ENCODE peak calls at places on chromosomes 13 and 19, in five cellular contexts. One of them, this sample, is unnamed.

GRCh38 chr13:110499621-110500281 is 61.8 kb downstream of the RAB20 start:
- DNase-seq in AG04450: no peak
- DNase-seq in mucosa of descending colon: no peak
- DNase-seq in adrenal gland: no peak
- DNase-seq in left lung: no peak
- DNase-seq in this sample: peak

GRCh38 chr13:42658019-42658418 is 84.1 kb downstream of the TNFSF11 start:
- DNase-seq in mucosa of descending colon: no peak
- DNase-seq in adrenal gland: no peak
- DNase-seq in left lung: no peak
- DNase-seq in AG04450: no peak
- DNase-seq in this sample: no peak

GRCh38 chr19:40521276-40521675 is 54.5 kb downstream of the SPTBN4 start:
- DNase-seq in adrenal gland: no peak
- DNase-seq in AG04450: no peak
- DNase-seq in mucosa of descending colon: no peak
- DNase-seq in left lung: no peak
- DNase-seq in this sample: peak

GRCh38 chr19:3506384-3507340 is 551 bp downstream of the FZR1 start:
- DNase-seq in AG04450: no peak
- DNase-seq in left lung: peak
- DNase-seq in mucosa of descending colon: peak
- DNase-seq in adrenal gland: peak
- DNase-seq in this sample: no peak

GRCh38 chr19:993831-994393 is 6.3 kb upstream of the GRIN3B start:
- DNase-seq in adrenal gland: no peak
- DNase-seq in mucosa of descending colon: no peak
- DNase-seq in left lung: no peak
- DNase-seq in AG04450: no peak
- DNase-seq in this sample: no peak

GRCh38 chr19:15680923-15681322 is 8.0 kb downstream of the CYP4F12 start:
- DNase-seq in mucosa of descending colon: no peak
- DNase-seq in adrenal gland: no peak
- DNase-seq in AG04450: no peak
- DNase-seq in left lung: no peak
- DNase-seq in this sample: no peak

GRCh38 chr19:56253737-56254136 is 18.8 kb upstream of the EDDM13 start:
- DNase-seq in mucosa of descending colon: no peak
- DNase-seq in AG04450: peak
- DNase-seq in adrenal gland: no peak
- DNase-seq in left lung: no peak
- DNase-seq in this sample: peak

GRCh38 chr13:30415430-30416030 is 6.8 kb upstream of the UBE2L5 start:
- DNase-seq in adrenal gland: no peak
- DNase-seq in AG04450: no peak
- DNase-seq in left lung: no peak
- DNase-seq in mucosa of descending colon: no peak
- DNase-seq in this sample: no peak

GRCh38 chr13:28583661-28584091 is 75.3 kb upstream of the POMP start:
- DNase-seq in left lung: no peak
- DNase-seq in mucosa of descending colon: no peak
- DNase-seq in AG04450: no peak
- DNase-seq in adrenal gland: no peak
- DNase-seq in this sample: no peak

GRCh38 chr19:48837081-48837524 is 812 bp upstream of the HSD17B14 start:
- DNase-seq in mucosa of descending colon: peak
- DNase-seq in adrenal gland: peak
- DNase-seq in left lung: peak
- DNase-seq in AG04450: no peak
- DNase-seq in this sample: peak

GRCh38 chr19:4556574-4557185 is 2.8 kb downstream of the SEMA6B start:
- DNase-seq in adrenal gland: peak
- DNase-seq in left lung: no peak
- DNase-seq in mucosa of descending colon: peak
- DNase-seq in AG04450: no peak
- DNase-seq in this sample: no peak

GRCh38 chr19:46394398-46394797 is 19.0 kb downstream of the CCDC8 start:
- DNase-seq in AG04450: no peak
- DNase-seq in mucosa of descending colon: peak
- DNase-seq in adrenal gland: no peak
- DNase-seq in left lung: peak
- DNase-seq in this sample: no peak

DNA sequence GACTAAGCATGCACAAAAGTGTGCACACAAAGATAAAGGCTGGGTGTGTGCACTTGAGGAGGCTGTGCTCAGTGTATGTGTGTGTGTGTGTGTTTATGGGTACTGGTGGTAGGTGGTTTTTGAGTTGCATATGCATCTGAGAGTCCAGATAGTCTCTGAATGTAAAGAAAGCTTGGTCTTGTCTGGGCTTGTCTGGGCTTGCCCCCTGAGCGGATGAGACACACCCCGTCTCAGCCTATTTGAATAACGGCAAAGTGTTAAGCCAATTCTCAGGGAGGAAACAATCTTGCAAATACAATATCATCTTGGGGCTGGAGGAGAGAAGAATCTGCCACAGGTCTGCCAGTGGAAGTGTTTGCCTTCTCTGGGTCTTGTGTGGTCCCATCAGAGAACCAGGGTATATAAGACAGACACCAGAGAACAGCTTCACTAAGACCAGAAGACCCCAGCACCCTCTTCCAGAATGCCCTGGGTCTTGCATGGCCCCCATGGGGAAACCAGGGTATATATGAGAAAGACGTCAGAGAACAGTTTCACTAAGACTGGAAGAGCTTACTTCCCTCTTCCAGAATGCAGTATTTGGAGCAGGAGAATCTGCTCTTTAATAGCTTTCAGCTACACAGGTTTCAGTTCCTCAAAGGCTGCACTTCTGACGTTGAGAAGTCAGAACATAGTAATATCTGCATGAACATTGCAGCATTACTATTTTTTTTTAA is 13.4 kb downstream of the CD70 start:
- DNase-seq in left lung: no peak
- DNase-seq in AG04450: no peak
- DNase-seq in mucosa of descending colon: no peak
- DNase-seq in adrenal gland: no peak
- DNase-seq in this sample: no peak
- TF ChIP-seq CTCF in left lung: no peak
- TF ChIP-seq CTCF in AG04450: no peak
- TF ChIP-seq CTCF in mucosa of descending colon: no peak
- TF ChIP-seq CTCF in adrenal gland: no peak
- TF ChIP-seq CTCF in this sample: no peak

GRCh38 chr19:33906578-33907335 is 110.1 kb downstream of the KCTD15 start:
- DNase-seq in adrenal gland: no peak
- DNase-seq in AG04450: no peak
- DNase-seq in left lung: no peak
- DNase-seq in mucosa of descending colon: peak
- DNase-seq in this sample: no peak
- H3K4me3 ChIP-seq in adrenal gland: no peak
- H3K4me3 ChIP-seq in AG04450: no peak
- H3K4me3 ChIP-seq in left lung: peak
- H3K4me3 ChIP-seq in mucosa of descending colon: no peak
- H3K4me3 ChIP-seq in this sample: no peak

DNA sequence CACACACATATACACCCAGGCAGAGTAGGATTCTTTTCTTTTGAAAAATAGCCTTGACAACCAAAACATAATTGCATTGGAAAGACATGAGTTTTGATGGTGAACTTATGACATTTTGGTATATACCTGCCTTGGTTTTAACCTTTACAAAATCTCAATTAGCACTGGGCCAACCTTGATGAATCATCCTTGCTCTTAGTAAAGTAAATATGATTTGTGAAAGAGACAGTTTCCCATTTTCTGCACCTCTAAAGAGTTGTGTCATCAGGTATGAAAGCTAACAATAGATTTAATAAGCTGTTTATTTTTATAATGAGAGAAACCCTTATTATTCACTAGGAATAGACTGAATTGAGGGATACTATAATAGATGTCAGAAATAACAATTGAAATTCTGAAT is 15.7 kb upstream of the ENOX1 start:
- DNase-seq in AG04450: no peak
- DNase-seq in mucosa of descending colon: no peak
- DNase-seq in adrenal gland: no peak
- DNase-seq in left lung: no peak
- DNase-seq in this sample: no peak
- TF ChIP-seq CTCF in AG04450: no peak
- TF ChIP-seq CTCF in mucosa of descending colon: no peak
- TF ChIP-seq CTCF in adrenal gland: no peak
- TF ChIP-seq CTCF in left lung: no peak
- TF ChIP-seq CTCF in this sample: no peak

GRCh38 chr19:38376576-38376975 is 2.2 kb downstream of the PSMD8 start:
- DNase-seq in mucosa of descending colon: no peak
- DNase-seq in adrenal gland: no peak
- DNase-seq in left lung: no peak
- DNase-seq in AG04450: no peak
- DNase-seq in this sample: no peak
- H3K4me3 ChIP-seq in mucosa of descending colon: no peak
- H3K4me3 ChIP-seq in adrenal gland: no peak
- H3K4me3 ChIP-seq in left lung: peak
- H3K4me3 ChIP-seq in AG04450: peak
- H3K4me3 ChIP-seq in this sample: no peak

DNA sequence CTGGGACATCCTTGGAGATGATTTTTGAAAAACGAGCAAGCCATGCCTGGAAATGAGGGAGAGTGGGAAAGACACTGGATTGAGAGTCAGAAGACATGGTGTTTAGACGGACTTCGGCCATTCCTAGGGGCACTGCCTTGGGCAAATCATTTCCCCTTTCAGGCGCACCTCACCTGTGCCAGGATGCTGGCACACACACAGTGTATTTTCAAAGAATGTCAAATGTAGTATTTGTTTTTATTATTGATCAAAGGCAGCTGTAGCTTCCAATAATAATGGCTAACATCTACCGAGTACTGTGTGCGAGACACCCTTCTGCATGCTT is 485.2 kb downstream of the UQCRFS1 start:
- DNase-seq in AG04450: no peak
- DNase-seq in adrenal gland: no peak
- DNase-seq in mucosa of descending colon: no peak
- DNase-seq in left lung: no peak
- DNase-seq in this sample: no peak
- TF ChIP-seq CTCF in AG04450: no peak
- TF ChIP-seq CTCF in adrenal gland: no peak
- TF ChIP-seq CTCF in mucosa of descending colon: no peak
- TF ChIP-seq CTCF in left lung: no peak
- TF ChIP-seq CTCF in this sample: no peak

GRCh38 chr13:105142556-105142955 is 1392.9 kb downstream of the EFNB2 start:
- DNase-seq in adrenal gland: no peak
- DNase-seq in left lung: no peak
- DNase-seq in mucosa of descending colon: no peak
- DNase-seq in AG04450: no peak
- DNase-seq in this sample: no peak

GRCh38 chr13:105135852-105136251 is 1399.6 kb downstream of the EFNB2 start:
- DNase-seq in left lung: no peak
- DNase-seq in AG04450: no peak
- DNase-seq in mucosa of descending colon: no peak
- DNase-seq in adrenal gland: no peak
- DNase-seq in this sample: no peak

GRCh38 chr13:105139380-105140285 is 1395.8 kb downstream of the EFNB2 start:
- DNase-seq in mucosa of descending colon: peak
- DNase-seq in AG04450: no peak
- DNase-seq in adrenal gland: peak
- DNase-seq in left lung: peak
- DNase-seq in this sample: no peak

GRCh38 chr13:105144020-105144419 is 1391.4 kb downstream of the EFNB2 start:
- DNase-seq in AG04450: no peak
- DNase-seq in mucosa of descending colon: no peak
- DNase-seq in adrenal gland: no peak
- DNase-seq in left lung: no peak
- DNase-seq in this sample: no peak

GRCh38 chr13:105139048-105139379 is 1396.4 kb downstream of the EFNB2 start:
- DNase-seq in mucosa of descending colon: no peak
- DNase-seq in left lung: no peak
- DNase-seq in AG04450: no peak
- DNase-seq in adrenal gland: no peak
- DNase-seq in this sample: no peak
- H3K4me3 ChIP-seq in mucosa of descending colon: no peak
- H3K4me3 ChIP-seq in left lung: peak
- H3K4me3 ChIP-seq in AG04450: no peak
- H3K4me3 ChIP-seq in adrenal gland: no peak
- H3K4me3 ChIP-seq in this sample: no peak

DNA sequence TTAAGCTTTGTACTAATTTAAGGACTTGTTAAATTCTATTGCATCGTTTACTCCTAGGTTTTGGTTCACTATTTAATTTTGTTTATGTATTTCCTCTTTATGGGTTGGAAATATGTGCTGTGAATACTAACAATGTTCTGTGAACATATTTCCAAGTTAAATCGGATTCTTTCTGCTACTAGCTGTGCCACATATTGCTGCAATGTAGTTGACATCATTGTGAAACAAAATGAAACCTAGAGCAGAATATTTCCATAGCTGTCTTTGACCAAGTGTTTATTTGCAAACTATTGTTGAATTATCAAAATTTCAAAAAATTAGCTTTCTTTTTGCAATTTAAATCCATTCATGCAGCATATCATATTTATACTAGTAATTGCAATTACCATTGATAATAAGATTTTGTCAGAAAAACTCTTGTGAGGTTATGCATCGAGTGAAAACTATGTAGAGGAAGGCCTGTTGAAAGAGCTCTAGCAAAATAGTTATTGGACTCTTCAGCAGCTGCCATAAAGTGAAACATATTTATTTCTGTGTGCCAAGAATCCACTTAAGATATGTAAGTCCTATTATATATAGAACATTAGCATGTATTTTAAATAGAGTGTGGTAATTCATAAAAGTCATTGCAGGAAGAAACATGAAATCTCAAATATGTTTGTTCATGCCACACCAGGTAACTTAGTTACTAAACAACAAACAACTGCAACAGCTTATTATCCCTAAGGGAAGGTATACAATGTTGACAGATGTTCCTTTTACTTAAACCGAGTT is 575.1 kb downstream of the SLITRK6 start:
- DNase-seq in mucosa of descending colon: no peak
- DNase-seq in left lung: no peak
- DNase-seq in adrenal gland: no peak
- DNase-seq in AG04450: no peak
- DNase-seq in this sample: no peak
- TF ChIP-seq CTCF in mucosa of descending colon: no peak
- TF ChIP-seq CTCF in left lung: no peak
- TF ChIP-seq CTCF in adrenal gland: no peak
- TF ChIP-seq CTCF in AG04450: no peak
- TF ChIP-seq CTCF in this sample: no peak

DNA sequence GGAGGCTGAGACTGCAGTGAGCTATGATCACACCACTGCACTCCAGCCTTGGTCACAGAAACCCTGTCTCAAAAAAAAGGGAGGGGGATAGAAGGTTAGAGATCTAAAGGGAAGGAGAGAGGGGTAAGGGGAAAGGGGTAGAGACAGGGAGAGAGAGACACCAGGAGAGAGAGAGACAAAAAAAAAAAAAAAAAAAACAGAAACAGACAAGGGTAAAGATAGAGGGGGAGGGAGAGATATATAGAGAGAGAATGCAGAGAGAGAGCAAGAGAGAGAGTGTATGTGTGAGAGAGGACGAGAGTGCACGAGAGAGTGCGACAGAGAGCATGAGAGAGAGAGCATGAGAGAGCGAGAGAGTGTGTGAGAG is 4.2 kb downstream of the CD70 start:
- DNase-seq in mucosa of descending colon: no peak
- DNase-seq in AG04450: no peak
- DNase-seq in adrenal gland: no peak
- DNase-seq in left lung: no peak
- DNase-seq in this sample: no peak
- H3K4me3 ChIP-seq in mucosa of descending colon: no peak
- H3K4me3 ChIP-seq in AG04450: no peak
- H3K4me3 ChIP-seq in adrenal gland: no peak
- H3K4me3 ChIP-seq in left lung: no peak
- H3K4me3 ChIP-seq in this sample: no peak

This sample was measured in AG09309.